ENCODE peak calls at places on chromosomes 6 and 20, in five cellular contexts. X is activated gamma-delta T cell, Y is NCI-H1092 treated with DMSO at 0.1 percent for 48 hours, O is HFFc6, J is sigmoid colon. F is an unnamed sample.

GRCh38 chr6:15332441-15332840 is 86.6 kb downstream of the JARID2 start:
- DNase-seq in Y (no peak), O (no peak), X (no peak), J (no peak), F (no peak)

GRCh38 chr6:31791324-31792089 is 4.0 kb downstream of the VARS1 start:
- DNase-seq in X (no peak), O (peak), J (no peak), Y (peak), F (no peak)

GRCh38 chr6:44128020-44128917 is 915 bp downstream of the TMEM63B start:
- DNase-seq in Y (peak), O (no peak), X (no peak), J (peak), F (no peak)

GRCh38 chr20:11919571-11919970 is 1.9 kb downstream of the BTBD3 start:
- DNase-seq in Y (peak), X (no peak), O (no peak), J (no peak), F (no peak)

GRCh38 chr6:154605207-154605877 is 94.9 kb upstream of the CNKSR3 start:
- DNase-seq in J (no peak), Y (no peak), X (no peak), O (no peak), F (no peak)

GRCh38 chr6:13466304-13467215 is 20.8 kb downstream of the GFOD1 start:
- DNase-seq in Y (no peak), J (no peak), X (no peak), O (no peak), F (no peak)

GRCh38 chr20:24991897-24992419 is 593 bp downstream of the APMAP start:
- DNase-seq in Y (peak), J (peak), O (no peak), X (no peak), F (no peak)

GRCh38 chr6:128303870-128304269 is 216.5 kb downstream of the PTPRK start:
- DNase-seq in J (no peak), X (no peak), O (no peak), Y (no peak), F (no peak)

GRCh38 chr6:35081426-35081851 is 59.7 kb downstream of the TCP11 start:
- DNase-seq in X (no peak), O (no peak), Y (no peak), J (peak), F (no peak)

GRCh38 chr6:69827491-69827890 is 30.7 kb upstream of the LMBRD1 start:
- DNase-seq in O (no peak), X (no peak), Y (no peak), J (no peak), F (no peak)

F was measured in RWPE2.